ENCODE peak calls at places on chromosomes 2 and 18, in eight cellular contexts. B, D, S, H, Y, A, E and Z are unnamed samples.

GRCh38 chr2:170829016-170829415 is 12.3 kb downstream of the GAD1 start:
- DNase-seq in B (no peak), D (no peak), S (no peak), H (no peak), Y (no peak), A (no peak), E (no peak), Z (no peak)

GRCh38 chr2:170713280-170714155 is 1.6 kb upstream of the SP5 start:
- DNase-seq in B (no peak), D (no peak), S (no peak), H (peak), Y (no peak), A (no peak), E (no peak), Z (no peak)

GRCh38 chr18:63237486-63237885 is 82.1 kb downstream of the BCL2 start:
- DNase-seq in B (no peak), D (no peak), S (no peak), H (no peak), Y (no peak), A (peak), E (no peak), Z (no peak)

GRCh38 chr2:53740170-53740569 is 27.4 kb upstream of the CHAC2 start:
- DNase-seq in B (no peak), D (no peak), S (peak), H (no peak), Y (peak), A (peak), E (no peak), Z (peak)

GRCh38 chr18:79069792-79070151 is 578 bp downstream of the ATP9B start:
- DNase-seq in B (peak), D (no peak), S (no peak), H (no peak), Y (peak), A (peak), E (no peak), Z (no peak)

GRCh38 chr18:79498662-79499061 is 102.9 kb downstream of the NFATC1 start:
- DNase-seq in B (no peak), D (no peak), S (no peak), H (no peak), Y (no peak), A (no peak), E (no peak), Z (no peak)

GRCh38 chr2:112151275-112151674 is 13.1 kb downstream of the FBLN7 start:
- DNase-seq in B (no peak), D (no peak), S (no peak), H (no peak), Y (no peak), A (no peak), E (no peak), Z (no peak)

GRCh38 chr2:215528555-215528954 is 92.7 kb upstream of the FN1 start:
- DNase-seq in B (no peak), D (peak), S (peak), H (no peak), Y (no peak), A (no peak), E (peak), Z (no peak)

GRCh38 chr18:33040213-33040612 is 267.4 kb upstream of the KLHL14 start:
- DNase-seq in B (no peak), D (no peak), S (no peak), H (no peak), Y (no peak), A (no peak), E (no peak), Z (no peak)

GRCh38 chr2:187377335-187377734 is 70.7 kb downstream of the CALCRL start:
- DNase-seq in B (no peak), D (no peak), S (no peak), H (no peak), Y (no peak), A (no peak), E (no peak), Z (no peak)

GRCh38 chr2:127081826-127082633 is 24.9 kb downstream of the BIN1 start:
- DNase-seq in B (peak), D (no peak), S (no peak), H (peak), Y (no peak), A (no peak), E (no peak), Z (no peak)

GRCh38 chr2:2520396-2520795 is 189.3 kb upstream of the MYT1L start:
- DNase-seq in B (no peak), D (no peak), S (no peak), H (no peak), Y (no peak), A (no peak), E (no peak), Z (no peak)

GRCh38 chr18:48033770-48034650 is 103.6 kb upstream of the SMAD2 start:
- DNase-seq in B (no peak), D (no peak), S (peak), H (no peak), Y (no peak), A (no peak), E (no peak), Z (no peak)

GRCh38 chr2:228590681-228591080 is 409.2 kb upstream of the SPHKAP start:
- DNase-seq in B (peak), D (no peak), S (no peak), H (no peak), Y (no peak), A (no peak), E (no peak), Z (no peak)

GRCh38 chr2:219832904-219833303 is 205.5 kb downstream of the SLC4A3 start:
- DNase-seq in B (no peak), D (no peak), S (no peak), H (no peak), Y (no peak), A (no peak), E (no peak), Z (no peak)

GRCh38 chr2:130776550-130776949 is 21.2 kb downstream of the AMER3 start:
- DNase-seq in B (no peak), D (no peak), S (no peak), H (no peak), Y (peak), A (no peak), E (no peak), Z (no peak)

GRCh38 chr2:237830522-237830921 is 28.9 kb upstream of the RAMP1 start:
- DNase-seq in B (no peak), D (no peak), S (no peak), H (no peak), Y (no peak), A (no peak), E (no peak), Z (no peak)

GRCh38 chr18:35616664-35617423 is 35.3 kb downstream of the GALNT1 start:
- DNase-seq in B (peak), D (no peak), S (peak), H (peak), Y (no peak), A (peak), E (peak), Z (no peak)

GRCh38 chr2:75820693-75821092 is 110.0 kb upstream of the GCFC2 start:
- DNase-seq in B (peak), D (no peak), S (no peak), H (no peak), Y (no peak), A (no peak), E (no peak), Z (no peak)

GRCh38 chr2:205650931-205651330 is 31.4 kb upstream of the NRP2 start:
- DNase-seq in B (no peak), D (no peak), S (no peak), H (no peak), Y (no peak), A (no peak), E (no peak), Z (no peak)

GRCh38 chr2:73035899-73036778 is 35.4 kb downstream of the SFXN5 start:
- DNase-seq in B (no peak), D (no peak), S (no peak), H (no peak), Y (no peak), A (peak), E (no peak), Z (peak)

GRCh38 chr2:129627437-129627836 is 352.0 kb upstream of the RAB6C start:
- DNase-seq in B (no peak), D (no peak), S (no peak), H (no peak), Y (no peak), A (no peak), E (no peak), Z (no peak)